ENCODE peak calls at places on chromosome 7, in nine cellular contexts. Q is breast epithelium; L is GM12878; G is astrocyte; B is aorta; T is PC-3; U is GM23338; H is CD8-positive, alpha-beta T cell; N is CD8-positive, alpha-beta memory T cell. R is an unnamed sample.
A peak's percentile ranks its signal among the peaks of the same experiment; 100 is the strongest.

GRCh38 chr7:153430931-153431330 is 621.3 kb upstream of the DPP6 start:
- DNase-seq in Q (no peak), B (no peak), N (no peak), U (peak; percentile 62), T (no peak), G (no peak), H (no peak), L (no peak), R (no peak)

GRCh38 chr7:23410446-23411183 is 59.7 kb downstream of the IGF2BP3 start:
- DNase-seq in Q (no peak), U (no peak), L (peak; percentile 89), T (no peak), B (no peak), G (no peak), N (no peak), H (no peak), R (no peak)

GRCh38 chr7:113768256-113768847 is 150.5 kb downstream of the PPP1R3A start:
- DNase-seq in H (no peak), G (peak; percentile 19), T (no peak), Q (no peak), U (no peak), N (no peak), B (no peak), L (no peak), R (no peak)

GRCh38 chr7:89584896-89585295 is 569.4 kb upstream of the STEAP1 start:
- DNase-seq in N (no peak), U (no peak), B (no peak), T (no peak), L (no peak), H (no peak), Q (no peak), G (no peak), R (no peak)

GRCh38 chr7:109763611-109764010 is 1193.9 kb downstream of the DNAJB9 start:
- DNase-seq in U (no peak), G (no peak), B (no peak), H (no peak), T (peak; percentile 20), L (no peak), N (no peak), Q (no peak), R (no peak)

GRCh38 chr7:101557978-101558741 is 70.9 kb downstream of the MYL10 start:
- DNase-seq in L (no peak), H (no peak), N (no peak), Q (no peak), G (no peak), B (no peak), T (no peak), U (no peak), R (no peak)

GRCh38 chr7:35617076-35617475 is 77.9 kb downstream of the HERPUD2 start:
- DNase-seq in G (peak; percentile 5), L (no peak), N (no peak), T (no peak), U (no peak), H (no peak), B (no peak), Q (no peak), R (no peak)

GRCh38 chr7:39086638-39087360 is 109.1 kb downstream of the POU6F2 start:
- DNase-seq in Q (no peak), G (no peak), N (no peak), H (no peak), T (no peak), U (no peak), L (no peak), B (no peak), R (no peak)

GRCh38 chr7:11224535-11224934 is 250.9 kb downstream of the PHF14 start:
- DNase-seq in U (no peak), T (no peak), L (no peak), G (no peak), H (no peak), N (no peak), Q (no peak), B (no peak), R (no peak)

GRCh38 chr7:154304740-154305679 is 252.8 kb downstream of the DPP6 start:
- DNase-seq in G (no peak), B (no peak), L (no peak), T (no peak), U (no peak), H (no peak), Q (no peak), N (no peak), R (no peak)

GRCh38 chr7:4809091-4809591 is 33.7 kb downstream of the AP5Z1 start:
- DNase-seq in G (no peak), N (no peak), B (no peak), U (no peak), L (no peak), Q (no peak), T (no peak), H (peak; percentile 51), R (peak; percentile 38)

GRCh38 chr7:117041822-117042221 is 88.5 kb downstream of the ST7 start:
- DNase-seq in U (no peak), Q (no peak), B (no peak), H (no peak), L (no peak), G (no peak), N (no peak), T (no peak), R (no peak)

GRCh38 chr7:418636-419280 is 100.9 kb downstream of the PDGFA start:
- DNase-seq in N (no peak), G (no peak), L (no peak), T (no peak), B (peak; percentile 73), H (no peak), U (no peak), Q (peak; percentile 75), R (no peak)

GRCh38 chr7:83452256-83452655 is 196.7 kb downstream of the SEMA3E start:
- DNase-seq in G (no peak), U (peak; percentile 70), Q (no peak), H (no peak), N (no peak), L (no peak), T (no peak), B (no peak), R (no peak)

GRCh38 chr7:24718977-24719491 is 38.2 kb downstream of the GSDME start:
- DNase-seq in U (no peak), G (no peak), L (peak; percentile 80), T (no peak), N (no peak), Q (no peak), B (no peak), H (no peak), R (no peak)

GRCh38 chr7:145915679-145916078 is 200.9 kb upstream of the CNTNAP2 start:
- DNase-seq in T (no peak), B (no peak), U (no peak), H (no peak), G (no peak), L (no peak), Q (no peak), N (no peak), R (no peak)

GRCh38 chr7:41756783-41757182 is 53.9 kb upstream of the INHBA start:
- DNase-seq in Q (no peak), U (no peak), N (no peak), L (no peak), G (no peak), T (no peak), H (no peak), B (no peak), R (no peak)

GRCh38 chr7:150740053-150740452 is 2.8 kb downstream of the GIMAP5 start:
- DNase-seq in Q (no peak), G (no peak), T (no peak), U (no peak), L (no peak), B (no peak), H (no peak), N (no peak), R (no peak)
- H3K27me3 ChIP-seq in Q (no peaks in the 10 kb centered on the region), G (no peaks in the 10 kb centered on the region), T (peaks cover 36% of the 10 kb centered on the region), U (peaks cover 99% of the 10 kb centered on the region), L (no peaks in the 10 kb centered on the region), B (no peaks in the 10 kb centered on the region), H (no peaks in the 10 kb centered on the region), N (no peaks in the 10 kb centered on the region), R (no peaks in the 10 kb centered on the region)

GRCh38 chr7:152333134-152333533 is 102.7 kb downstream of the KMT2C start:
- DNase-seq in L (no peak), Q (no peak), H (no peak), U (no peak), B (no peak), T (no peak), N (no peak), G (no peak), R (no peak)
- H3K4me1 ChIP-seq in L (peaks cover 17% of the 10 kb centered on the region), Q (no peaks in the 10 kb centered on the region), H (peaks cover 25% of the 10 kb centered on the region), U (no peaks in the 10 kb centered on the region), B (peaks cover 3% of the 10 kb centered on the region), T (no peaks in the 10 kb centered on the region), N (peaks cover 25% of the 10 kb centered on the region), G (no peaks in the 10 kb centered on the region), R (peaks cover 15% of the 10 kb centered on the region)

DNA sequence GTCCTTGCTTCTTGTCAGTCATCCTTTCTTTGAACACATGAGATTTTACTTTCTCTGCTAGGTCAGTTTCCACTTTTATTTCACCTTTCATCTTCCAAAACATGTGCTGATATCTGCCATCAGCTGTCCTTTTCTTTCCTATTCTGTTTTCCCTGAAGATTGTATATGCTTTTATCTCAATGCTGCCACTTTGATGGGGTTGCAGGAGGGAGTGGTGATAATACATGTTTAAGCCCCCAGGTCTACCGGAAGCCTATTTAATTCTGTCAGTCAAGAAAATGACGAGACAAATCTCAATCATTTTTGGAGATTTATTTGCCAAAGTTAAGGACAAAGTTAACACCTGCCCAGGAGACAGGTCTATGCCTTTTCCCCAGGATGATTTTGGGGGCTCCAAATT is 73.8 kb downstream of the MRPL32 start:
- DNase-seq in H (no peak), L (no peak), U (no peak), G (no peak), T (no peak), B (no peak), Q (no peak), N (no peak), R (no peak)
- H3K27me3 ChIP-seq in H (no peaks in the 10 kb centered on the region), L (no peaks in the 10 kb centered on the region), U (no peaks in the 10 kb centered on the region), G (no peaks in the 10 kb centered on the region), T (no peaks in the 10 kb centered on the region), B (peaks cover 3% of the 10 kb centered on the region), Q (no peaks in the 10 kb centered on the region), N (no peaks in the 10 kb centered on the region), R (no peaks in the 10 kb centered on the region)

DNA sequence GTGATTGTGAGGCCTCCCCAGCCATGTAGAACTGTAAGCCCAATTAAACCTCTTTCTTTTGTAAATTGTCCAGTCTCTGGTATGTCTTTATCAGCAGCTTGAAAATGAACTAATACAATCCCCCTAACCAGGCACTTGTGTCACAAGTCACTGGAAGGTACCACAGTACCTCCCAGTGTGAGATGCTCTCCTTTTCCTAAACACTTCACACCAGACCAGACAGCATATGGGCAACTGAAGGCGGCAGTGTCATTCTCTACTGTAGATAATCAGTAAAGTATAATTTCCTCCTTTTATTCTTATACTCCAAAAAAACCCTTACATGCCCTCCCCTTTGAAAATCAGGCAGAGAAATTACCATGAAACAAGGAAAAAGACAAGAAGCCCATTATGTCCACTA is 113.2 kb downstream of the CALN1 start:
- DNase-seq in B (no peak), H (no peak), T (no peak), L (no peak), Q (no peak), U (no peak), N (no peak), G (no peak), R (no peak)
- H3K4me1 ChIP-seq in B (no peaks in the 10 kb centered on the region), H (no peaks in the 10 kb centered on the region), T (no peaks in the 10 kb centered on the region), L (no peaks in the 10 kb centered on the region), Q (no peaks in the 10 kb centered on the region), U (peaks cover 8% of the 10 kb centered on the region), N (no peaks in the 10 kb centered on the region), G (no peaks in the 10 kb centered on the region), R (no peaks in the 10 kb centered on the region)

GRCh38 chr7:151276651-151277590 is 28.4 kb upstream of the SMARCD3 start:
- DNase-seq in G (peak; percentile 65), B (peak; percentile 84), L (no peak), H (peak; percentile 61), U (peak; percentile 86), N (peak; percentile 15), Q (peak; percentile 70), T (peak; percentile 53), R (peak; percentile 64)
- H3K27me3 ChIP-seq in G (peaks cover 4% of the 10 kb centered on the region), B (no peaks in the 10 kb centered on the region), L (peaks cover 4% of the 10 kb centered on the region), H (no peaks in the 10 kb centered on the region), U (peaks cover 21% of the 10 kb centered on the region), N (peaks cover 4% of the 10 kb centered on the region), Q (peaks cover 2% of the 10 kb centered on the region), T (no peaks in the 10 kb centered on the region), R (no peaks in the 10 kb centered on the region)

R was measured in naive thymus-derived CD4-positive, alpha-beta T cell.